ENCODE peak calls at places on chromosome 13, in six cellular contexts. A is breast epithelium, B is AG10803, V is hepatocyte, K is Peyer's patch, F is WERI-Rb-1. J is an unnamed sample.

GRCh38 chr13:35916186-35916585 is 215.0 kb downstream of the DCLK1 start:
- DNase-seq in B (no peak), A (no peak), V (no peak), K (no peak), F (no peak), J (no peak)

GRCh38 chr13:110480161-110480560 is 81.4 kb downstream of the RAB20 start:
- DNase-seq in F (no peak), V (no peak), A (no peak), K (no peak), B (no peak), J (no peak)

GRCh38 chr13:38702609-38703008 is 15.7 kb downstream of the FREM2 start:
- DNase-seq in A (no peak), V (no peak), B (no peak), K (no peak), F (no peak), J (no peak)

GRCh38 chr13:83414393-83414792 is 467.9 kb downstream of the SLITRK1 start:
- DNase-seq in A (no peak), K (no peak), V (no peak), B (no peak), F (no peak), J (no peak)

GRCh38 chr13:67147257-67148218 is 82.6 kb downstream of the PCDH9 start:
- DNase-seq in B (peak; percentile 58), F (no peak), K (no peak), A (no peak), V (no peak), J (no peak)

GRCh38 chr13:74904547-74904946 is 577.4 kb downstream of the TBC1D4 start:
- DNase-seq in B (no peak), F (no peak), V (no peak), A (no peak), K (no peak), J (no peak)

GRCh38 chr13:72097568-72097967 is 230.6 kb upstream of the DACH1 start:
- DNase-seq in F (no peak), V (no peak), B (no peak), K (no peak), A (no peak), J (no peak)

GRCh38 chr13:113934576-113934975 is 39.3 kb downstream of the C13orf46 start:
- DNase-seq in K (no peak), F (no peak), V (no peak), A (no peak), B (no peak), J (no peak)

GRCh38 chr13:79011179-79011578 is 352.2 kb upstream of the OBI1 start:
- DNase-seq in F (no peak), V (no peak), K (no peak), A (no peak), B (no peak), J (no peak)

GRCh38 chr13:38372818-38373217 is 23.2 kb downstream of the UFM1 start:
- DNase-seq in V (no peak), B (no peak), K (no peak), F (no peak), A (no peak), J (no peak)

GRCh38 chr13:30157616-30157993 is 149.7 kb downstream of the KATNAL1 start:
- DNase-seq in F (no peak), K (no peak), B (no peak), V (no peak), A (no peak), J (no peak)

GRCh38 chr13:65064967-65065366 is 2165.2 kb downstream of the PCDH9 start:
- DNase-seq in F (no peak), K (no peak), A (no peak), V (no peak), B (no peak), J (no peak)

GRCh38 chr13:50995870-50996269 is 86.3 kb downstream of the RNASEH2B start:
- DNase-seq in A (no peak), F (no peak), V (no peak), K (no peak), B (no peak), J (no peak)

GRCh38 chr13:50993908-50994307 is 84.3 kb downstream of the RNASEH2B start:
- DNase-seq in A (no peak), K (no peak), B (peak; percentile 79), F (no peak), V (no peak), J (no peak)

GRCh38 chr13:50993371-50993770 is 83.8 kb downstream of the RNASEH2B start:
- DNase-seq in B (no peak), A (no peak), V (peak; percentile 49), F (peak; percentile 18), K (no peak), J (no peak)

GRCh38 chr13:50991624-50992610 is 82.3 kb downstream of the RNASEH2B start:
- DNase-seq in V (no peak), F (no peak), A (no peak), K (no peak), B (no peak), J (no peak)

GRCh38 chr13:50994651-50995050 is 85.1 kb downstream of the RNASEH2B start:
- DNase-seq in A (no peak), B (no peak), F (peak; percentile 55), V (no peak), K (no peak), J (no peak)
- TF ChIP-seq CTCF in A (no peak), B (no peak), F (no peak), V (no peak), K (no peak), J (no peak)

DNA sequence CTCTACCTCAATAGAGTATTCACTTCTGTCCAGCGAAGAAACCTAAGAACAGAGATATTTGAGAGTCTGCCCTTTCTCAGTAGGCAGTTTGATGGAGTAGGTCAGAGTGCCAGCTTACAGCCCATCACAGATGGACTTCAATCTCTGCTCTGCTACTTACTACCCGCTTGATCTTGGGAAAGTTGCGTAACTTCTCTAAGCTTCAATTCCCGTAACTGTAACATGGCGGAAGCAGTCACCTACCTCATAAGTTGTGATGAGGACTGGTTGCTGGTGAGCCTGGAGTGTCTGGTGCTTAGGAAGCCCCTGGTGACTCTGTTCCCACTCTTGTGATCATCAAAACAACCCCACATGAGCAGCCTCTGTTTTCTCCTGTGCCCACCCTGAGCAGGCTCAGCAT is 31.0 kb downstream of the AMER2 start:
- DNase-seq in F (no peak), A (no peak), B (no peak), K (no peak), V (no peak), J (no peak)
- H3K4me3 ChIP-seq in F (no peak overlapping the region), A (no peak overlapping the region), B (no peak overlapping the region), K (no peak overlapping the region), V (no peak overlapping the region), J (no peak overlapping the region)

GRCh38 chr13:112104873-112105234 is 37.9 kb downstream of the SOX1 start:
- DNase-seq in K (no peak), B (no peak), V (no peak), F (no peak), A (no peak), J (no peak)

GRCh38 chr13:112103260-112103843 is 36.4 kb downstream of the SOX1 start:
- DNase-seq in A (no peak), F (no peak), V (no peak), K (no peak), B (no peak), J (no peak)

GRCh38 chr13:112103971-112104872 is 37.3 kb downstream of the SOX1 start:
- DNase-seq in F (no peak), B (no peak), K (no peak), V (no peak), A (no peak), J (no peak)

GRCh38 chr13:112101360-112101930 is 34.5 kb downstream of the SOX1 start:
- DNase-seq in A (no peak), F (no peak), V (no peak), K (no peak), B (no peak), J (no peak)

DNA sequence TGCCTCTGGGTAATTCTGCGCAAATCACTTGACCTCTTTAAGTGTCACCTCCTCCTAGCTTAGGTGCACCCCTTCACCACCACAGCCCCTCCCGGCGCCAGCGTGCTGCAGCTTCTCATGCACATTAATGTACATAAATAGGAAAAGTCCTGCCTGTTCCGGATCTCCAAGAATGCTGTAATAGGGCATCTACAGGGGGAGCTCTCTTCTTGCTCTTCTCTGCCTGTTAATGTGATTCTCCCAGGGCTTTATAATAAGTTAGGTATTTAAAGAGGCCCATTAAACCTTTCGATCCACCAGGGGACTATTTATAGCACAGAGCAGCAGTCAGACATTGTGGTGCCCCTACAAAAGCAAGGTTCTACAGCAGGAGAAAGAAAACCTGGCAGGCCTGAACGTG is 35.3 kb downstream of the SOX1 start:
- DNase-seq in B (no peak), A (no peak), F (no peak), V (no peak), K (no peak), J (no peak)
- TF ChIP-seq CTCF in B (no peak), A (no peak), F (no peak), V (peak; percentile 22), K (no peak), J (no peak)

DNA sequence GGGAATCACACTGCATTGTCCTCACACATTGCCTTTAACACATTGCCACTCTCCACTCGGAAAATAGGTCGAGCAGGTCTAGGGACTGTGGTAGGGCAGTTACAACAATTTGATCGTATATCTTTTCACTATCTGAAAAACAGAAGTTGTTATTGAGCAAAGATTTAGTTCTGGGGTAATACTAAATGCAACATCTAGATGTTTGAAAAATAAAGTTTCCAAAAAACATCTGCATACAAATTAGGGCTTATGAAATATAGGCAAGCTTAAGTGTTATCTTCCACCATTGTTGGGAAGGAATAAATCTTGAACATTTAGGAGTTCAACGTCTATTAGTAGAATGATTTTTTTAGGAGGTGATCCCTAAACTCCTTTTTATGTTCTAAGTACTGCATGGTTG is 768 bp upstream of the HS6ST3 start:
- DNase-seq in K (no peak), F (no peak), B (no peak), V (no peak), A (no peak), J (no peak)
- H3K4me3 ChIP-seq in K (no peak overlapping the region), F (no peak overlapping the region), B (no peak overlapping the region), V (peak overlapping the region; percentile 70), A (no peak overlapping the region), J (no peak overlapping the region)